ENCODE peak calls at places on chromosomes 6 and 20, in nine cellular contexts. Q, W, B, F, T, A, O, R and E are unnamed samples.

GRCh38 chr6:144649085-144649484 is 363.9 kb downstream of the UTRN start:
- DNase-seq in Q (no peak), W (no peak), B (no peak), F (no peak), T (no peak), A (no peak), O (no peak), R (no peak), E (no peak)

GRCh38 chr6:11374036-11375010 is 141.9 kb upstream of the NEDD9 start:
- DNase-seq in Q (peak), W (no peak), B (no peak), F (no peak), T (no peak), A (no peak), O (no peak), R (no peak), E (no peak)

GRCh38 chr6:20313960-20314530 is 87.6 kb upstream of the E2F3 start:
- DNase-seq in Q (no peak), W (no peak), B (no peak), F (no peak), T (peak), A (no peak), O (no peak), R (no peak), E (no peak)

GRCh38 chr6:29596381-29596900 is 11.5 kb downstream of the OR2H2 start:
- DNase-seq in Q (no peak), W (no peak), B (no peak), F (no peak), T (peak), A (no peak), O (no peak), R (no peak), E (no peak)

GRCh38 chr6:55998586-55998985 is 123.2 kb upstream of the BMP5 start:
- DNase-seq in Q (no peak), W (no peak), B (no peak), F (no peak), T (no peak), A (no peak), O (no peak), R (no peak), E (no peak)

GRCh38 chr20:36728986-36729385 is 16.9 kb downstream of the NDRG3 start:
- DNase-seq in Q (no peak), W (no peak), B (peak), F (no peak), T (peak), A (no peak), O (peak), R (no peak), E (no peak)

GRCh38 chr20:33688938-33689424 is 2.8 kb upstream of the E2F1 start:
- DNase-seq in Q (no peak), W (no peak), B (no peak), F (no peak), T (no peak), A (no peak), O (no peak), R (no peak), E (no peak)

GRCh38 chr6:13004610-13005009 is 288.0 kb downstream of the PHACTR1 start:
- DNase-seq in Q (no peak), W (no peak), B (no peak), F (no peak), T (no peak), A (no peak), O (no peak), R (no peak), E (no peak)

GRCh38 chr6:109793793-109794192 is 102.7 kb downstream of the FIG4 start:
- DNase-seq in Q (no peak), W (no peak), B (peak), F (peak), T (peak), A (peak), O (peak), R (no peak), E (no peak)

GRCh38 chr6:127484207-127484858 is 25.1 kb upstream of the KIAA0408 start:
- DNase-seq in Q (no peak), W (no peak), B (peak), F (no peak), T (no peak), A (no peak), O (no peak), R (no peak), E (no peak)

GRCh38 chr20:8757146-8757545 is 311.7 kb upstream of the PLCB4 start:
- DNase-seq in Q (no peak), W (no peak), B (peak), F (no peak), T (peak), A (no peak), O (no peak), R (no peak), E (no peak)

GRCh38 chr6:18099501-18099900 is 23.0 kb downstream of the NHLRC1 start:
- DNase-seq in Q (no peak), W (no peak), B (no peak), F (no peak), T (no peak), A (no peak), O (no peak), R (no peak), E (no peak)

GRCh38 chr6:71967436-71967835 is 81.1 kb downstream of the RIMS1 start:
- DNase-seq in Q (no peak), W (no peak), B (peak), F (no peak), T (no peak), A (no peak), O (no peak), R (no peak), E (no peak)

GRCh38 chr6:157672726-157673412 is 150.2 kb upstream of the SNX9 start:
- DNase-seq in Q (no peak), W (no peak), B (no peak), F (no peak), T (no peak), A (no peak), O (no peak), R (no peak), E (no peak)

GRCh38 chr20:52682271-52682670 is 289.9 kb upstream of the TSHZ2 start:
- DNase-seq in Q (no peak), W (no peak), B (no peak), F (no peak), T (no peak), A (no peak), O (no peak), R (no peak), E (no peak)

GRCh38 chr6:26020983-26021349 is 58.4 kb downstream of the TRIM38 start:
- DNase-seq in Q (no peak), W (peak), B (peak), F (no peak), T (peak), A (peak), O (no peak), R (no peak), E (no peak)

GRCh38 chr20:41002842-41003142 is 25.8 kb upstream of the TOP1 start:
- DNase-seq in Q (no peak), W (no peak), B (no peak), F (no peak), T (no peak), A (no peak), O (no peak), R (no peak), E (no peak)

GRCh38 chr20:22805219-22805618 is 220.8 kb upstream of the FOXA2 start:
- DNase-seq in Q (no peak), W (no peak), B (peak), F (no peak), T (peak), A (peak), O (peak), R (no peak), E (no peak)

GRCh38 chr20:58775371-58775770 is 75.3 kb downstream of the GNAS-AS1 start:
- DNase-seq in Q (no peak), W (no peak), B (no peak), F (no peak), T (no peak), A (no peak), O (no peak), R (no peak), E (no peak)

GRCh38 chr6:2381872-2382661 is 136.7 kb upstream of the GMDS start:
- DNase-seq in Q (no peak), W (no peak), B (no peak), F (no peak), T (no peak), A (no peak), O (no peak), R (no peak), E (no peak)

GRCh38 chr6:165663283-165663735 is 268 bp upstream of the PDE10A start:
- DNase-seq in Q (no peak), W (no peak), B (no peak), F (no peak), T (peak), A (no peak), O (peak), R (no peak), E (peak)

GRCh38 chr6:138222901-138223546 is 4.7 kb upstream of the PBOV1 start:
- DNase-seq in Q (no peak), W (no peak), B (no peak), F (no peak), T (no peak), A (no peak), O (no peak), R (no peak), E (no peak)

GRCh38 chr6:144219056-144219685 is 66.0 kb upstream of the UTRN start:
- DNase-seq in Q (peak), W (no peak), B (peak), F (peak), T (peak), A (no peak), O (peak), R (no peak), E (peak)

GRCh38 chr6:39887692-39888450 is 46.4 kb downstream of the MOCS1 start:
- DNase-seq in Q (no peak), W (peak), B (peak), F (no peak), T (peak), A (peak), O (no peak), R (no peak), E (no peak)

GRCh38 chr6:54786154-54786553 is 60.4 kb upstream of the FAM83B start:
- DNase-seq in Q (no peak), W (no peak), B (no peak), F (no peak), T (no peak), A (no peak), O (no peak), R (no peak), E (no peak)

GRCh38 chr6:157800420-157801237 is 22.4 kb upstream of the SNX9 start:
- DNase-seq in Q (no peak), W (no peak), B (peak), F (no peak), T (no peak), A (no peak), O (no peak), R (no peak), E (no peak)